ENCODE peak calls at places on chromosomes 3 and 15, in six cellular contexts. One of them, this sample, is unnamed. For H3K4me1, the result is how much of the 10 kb centered on the place peaks cover.

GRCh38 chr15:42056934-42057743 is 36.3 kb upstream of the PLA2G4E start:
- DNase-seq in foreskin keratinocyte: peak
- DNase-seq in uterus: no peak
- DNase-seq in hepatocyte: peak
- DNase-seq in cardiac muscle cell: peak
- DNase-seq in CD8-positive, alpha-beta T cell: peak
- DNase-seq in this sample: peak

GRCh38 chr3:126349071-126349470 is 8.1 kb downstream of the KLF15 start:
- DNase-seq in foreskin keratinocyte: no peak
- DNase-seq in uterus: peak
- DNase-seq in hepatocyte: no peak
- DNase-seq in cardiac muscle cell: no peak
- DNase-seq in CD8-positive, alpha-beta T cell: no peak
- DNase-seq in this sample: peak

GRCh38 chr3:22117751-22118346 is 366.8 kb upstream of the ZNF385D start:
- DNase-seq in foreskin keratinocyte: peak
- DNase-seq in uterus: no peak
- DNase-seq in hepatocyte: peak
- DNase-seq in cardiac muscle cell: peak
- DNase-seq in CD8-positive, alpha-beta T cell: no peak
- DNase-seq in this sample: no peak

GRCh38 chr3:43948013-43948412 is 257.3 kb downstream of the ABHD5 start:
- DNase-seq in foreskin keratinocyte: no peak
- DNase-seq in uterus: no peak
- DNase-seq in hepatocyte: no peak
- DNase-seq in cardiac muscle cell: no peak
- DNase-seq in CD8-positive, alpha-beta T cell: no peak
- DNase-seq in this sample: no peak

GRCh38 chr3:128872282-128872681 is 7.1 kb upstream of the ACAD9 start:
- DNase-seq in foreskin keratinocyte: no peak
- DNase-seq in uterus: no peak
- DNase-seq in hepatocyte: no peak
- DNase-seq in cardiac muscle cell: no peak
- DNase-seq in CD8-positive, alpha-beta T cell: no peak
- DNase-seq in this sample: no peak

GRCh38 chr3:5053021-5053831 is 68.9 kb upstream of the ARL8B start:
- DNase-seq in foreskin keratinocyte: peak
- DNase-seq in uterus: peak
- DNase-seq in hepatocyte: peak
- DNase-seq in cardiac muscle cell: peak
- DNase-seq in CD8-positive, alpha-beta T cell: no peak
- DNase-seq in this sample: no peak

GRCh38 chr15:73233623-73234022 is 135.1 kb downstream of the HCN4 start:
- DNase-seq in foreskin keratinocyte: peak
- DNase-seq in uterus: no peak
- DNase-seq in hepatocyte: no peak
- DNase-seq in cardiac muscle cell: peak
- DNase-seq in CD8-positive, alpha-beta T cell: no peak
- DNase-seq in this sample: no peak

GRCh38 chr3:55966566-55966965 is 479.5 kb upstream of the WNT5A start:
- DNase-seq in foreskin keratinocyte: no peak
- DNase-seq in uterus: no peak
- DNase-seq in hepatocyte: no peak
- DNase-seq in cardiac muscle cell: no peak
- DNase-seq in CD8-positive, alpha-beta T cell: no peak
- DNase-seq in this sample: no peak

GRCh38 chr3:42505203-42505848 is 2.9 kb downstream of the VIPR1 start:
- DNase-seq in foreskin keratinocyte: no peak
- DNase-seq in uterus: peak
- DNase-seq in hepatocyte: peak
- DNase-seq in cardiac muscle cell: no peak
- DNase-seq in CD8-positive, alpha-beta T cell: peak
- DNase-seq in this sample: peak

GRCh38 chr3:102000620-102001209 is 151.4 kb downstream of the NFKBIZ start:
- DNase-seq in foreskin keratinocyte: no peak
- DNase-seq in uterus: no peak
- DNase-seq in hepatocyte: no peak
- DNase-seq in cardiac muscle cell: no peak
- DNase-seq in CD8-positive, alpha-beta T cell: no peak
- DNase-seq in this sample: no peak

GRCh38 chr3:61562810-61563613 is 1.6 kb downstream of the PTPRG start:
- DNase-seq in foreskin keratinocyte: peak
- DNase-seq in uterus: peak
- DNase-seq in hepatocyte: peak
- DNase-seq in cardiac muscle cell: peak
- DNase-seq in CD8-positive, alpha-beta T cell: no peak
- DNase-seq in this sample: peak

GRCh38 chr15:40854161-40854560 is 10.3 kb downstream of the SPINT1 start:
- DNase-seq in foreskin keratinocyte: no peak
- DNase-seq in uterus: no peak
- DNase-seq in hepatocyte: no peak
- DNase-seq in cardiac muscle cell: no peak
- DNase-seq in CD8-positive, alpha-beta T cell: no peak
- DNase-seq in this sample: no peak

GRCh38 chr3:143443851-143444331 is 324.3 kb downstream of the CHST2 start:
- DNase-seq in foreskin keratinocyte: peak
- DNase-seq in uterus: peak
- DNase-seq in hepatocyte: no peak
- DNase-seq in cardiac muscle cell: peak
- DNase-seq in CD8-positive, alpha-beta T cell: no peak
- DNase-seq in this sample: peak

GRCh38 chr15:101732772-101733171 is 8.5 kb upstream of the TARS3 start:
- DNase-seq in foreskin keratinocyte: no peak
- DNase-seq in uterus: no peak
- DNase-seq in hepatocyte: no peak
- DNase-seq in cardiac muscle cell: no peak
- DNase-seq in CD8-positive, alpha-beta T cell: no peak
- DNase-seq in this sample: no peak

GRCh38 chr15:62392411-62392810 is 227.3 kb upstream of the C2CD4B start:
- DNase-seq in foreskin keratinocyte: no peak
- DNase-seq in uterus: no peak
- DNase-seq in hepatocyte: peak
- DNase-seq in cardiac muscle cell: peak
- DNase-seq in CD8-positive, alpha-beta T cell: no peak
- DNase-seq in this sample: peak

GRCh38 chr3:15876669-15877068 is 78.9 kb upstream of the ANKRD28 start:
- DNase-seq in foreskin keratinocyte: no peak
- DNase-seq in uterus: no peak
- DNase-seq in hepatocyte: no peak
- DNase-seq in cardiac muscle cell: no peak
- DNase-seq in CD8-positive, alpha-beta T cell: no peak
- DNase-seq in this sample: no peak

GRCh38 chr3:65902304-65902793 is 136.4 kb downstream of the MAGI1 start:
- DNase-seq in foreskin keratinocyte: peak
- DNase-seq in uterus: no peak
- DNase-seq in hepatocyte: peak
- DNase-seq in cardiac muscle cell: peak
- DNase-seq in CD8-positive, alpha-beta T cell: no peak
- DNase-seq in this sample: no peak

GRCh38 chr3:81837071-81837593 is 75.7 kb upstream of the GBE1 start:
- DNase-seq in foreskin keratinocyte: no peak
- DNase-seq in uterus: no peak
- DNase-seq in hepatocyte: no peak
- DNase-seq in cardiac muscle cell: no peak
- DNase-seq in CD8-positive, alpha-beta T cell: no peak
- DNase-seq in this sample: no peak

GRCh38 chr3:81839504-81840094 is 78.2 kb upstream of the GBE1 start:
- DNase-seq in foreskin keratinocyte: no peak
- DNase-seq in uterus: no peak
- DNase-seq in hepatocyte: no peak
- DNase-seq in cardiac muscle cell: no peak
- DNase-seq in CD8-positive, alpha-beta T cell: no peak
- DNase-seq in this sample: no peak

GRCh38 chr3:81838455-81838854 is 77.0 kb upstream of the GBE1 start:
- DNase-seq in foreskin keratinocyte: no peak
- DNase-seq in uterus: no peak
- DNase-seq in hepatocyte: no peak
- DNase-seq in cardiac muscle cell: no peak
- DNase-seq in CD8-positive, alpha-beta T cell: no peak
- DNase-seq in this sample: no peak
- H3K27ac ChIP-seq in foreskin keratinocyte: no peak
- H3K27ac ChIP-seq in uterus: no peak
- H3K27ac ChIP-seq in hepatocyte: no peak
- H3K27ac ChIP-seq in cardiac muscle cell: no peak
- H3K27ac ChIP-seq in CD8-positive, alpha-beta T cell: no peak
- H3K27ac ChIP-seq in this sample: no peak

DNA sequence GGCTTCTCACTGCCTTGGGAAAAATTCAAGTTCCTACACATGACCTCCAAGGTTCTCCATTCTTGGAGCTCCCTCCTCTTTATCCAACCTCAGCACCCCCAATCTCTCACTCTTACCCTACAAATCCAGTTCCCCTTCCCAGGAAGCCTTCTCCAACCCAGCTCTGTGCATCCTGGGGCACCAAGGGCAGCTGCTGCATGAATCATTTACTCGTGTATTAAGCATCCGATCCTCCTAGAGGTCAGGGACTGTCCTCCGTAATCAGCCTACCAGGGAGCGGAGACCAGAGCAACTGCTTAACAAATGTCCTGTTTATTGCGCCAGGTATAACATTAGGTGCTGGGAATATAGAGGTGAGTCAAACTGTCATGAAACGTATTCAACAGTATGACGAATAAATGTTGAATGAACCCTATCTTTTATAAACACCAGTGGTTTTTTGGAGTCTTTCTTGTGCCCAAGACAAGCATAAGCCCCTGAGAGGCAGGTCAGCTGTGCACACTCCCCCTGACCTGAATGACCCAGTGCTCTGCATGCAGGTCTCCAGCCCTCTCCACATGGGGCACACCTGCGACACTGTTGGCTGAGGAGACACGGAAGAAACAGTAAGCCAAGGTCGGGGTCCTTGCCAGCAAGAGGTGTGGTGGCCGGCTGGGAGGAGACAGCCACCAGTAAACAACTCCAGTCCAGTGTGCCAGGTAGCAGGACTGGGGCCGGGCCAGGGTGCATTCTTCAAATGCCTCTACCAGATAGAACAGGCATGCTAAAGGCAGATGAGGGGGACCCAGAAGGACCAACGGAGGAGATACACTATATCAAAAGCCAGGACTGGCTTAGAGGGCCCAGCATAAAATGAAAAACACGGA is 27.6 kb downstream of the ANP32A start:
- DNase-seq in foreskin keratinocyte: peak
- DNase-seq in uterus: no peak
- DNase-seq in hepatocyte: no peak
- DNase-seq in cardiac muscle cell: no peak
- DNase-seq in CD8-positive, alpha-beta T cell: no peak
- DNase-seq in this sample: no peak
- H3K4me1 ChIP-seq in foreskin keratinocyte: under half
- H3K4me1 ChIP-seq in uterus: under half
- H3K4me1 ChIP-seq in hepatocyte: half or more
- H3K4me1 ChIP-seq in cardiac muscle cell: half or more
- H3K4me1 ChIP-seq in CD8-positive, alpha-beta T cell: half or more
- H3K4me1 ChIP-seq in this sample: under half

GRCh38 chr3:105863608-105864007 is 5.2 kb downstream of the CBLB start:
- DNase-seq in foreskin keratinocyte: no peak
- DNase-seq in uterus: no peak
- DNase-seq in hepatocyte: no peak
- DNase-seq in cardiac muscle cell: no peak
- DNase-seq in CD8-positive, alpha-beta T cell: no peak
- DNase-seq in this sample: no peak

GRCh38 chr3:105862217-105862616 is 6.6 kb downstream of the CBLB start:
- DNase-seq in foreskin keratinocyte: no peak
- DNase-seq in uterus: no peak
- DNase-seq in hepatocyte: no peak
- DNase-seq in cardiac muscle cell: no peak
- DNase-seq in CD8-positive, alpha-beta T cell: no peak
- DNase-seq in this sample: no peak

GRCh38 chr3:105856605-105857004 is 12.2 kb downstream of the CBLB start:
- DNase-seq in foreskin keratinocyte: no peak
- DNase-seq in uterus: no peak
- DNase-seq in hepatocyte: no peak
- DNase-seq in cardiac muscle cell: no peak
- DNase-seq in CD8-positive, alpha-beta T cell: no peak
- DNase-seq in this sample: no peak

GRCh38 chr3:105857963-105858362 is 10.8 kb downstream of the CBLB start:
- DNase-seq in foreskin keratinocyte: peak
- DNase-seq in uterus: no peak
- DNase-seq in hepatocyte: no peak
- DNase-seq in cardiac muscle cell: no peak
- DNase-seq in CD8-positive, alpha-beta T cell: no peak
- DNase-seq in this sample: no peak

GRCh38 chr3:105860649-105861048 is 8.2 kb downstream of the CBLB start:
- DNase-seq in foreskin keratinocyte: no peak
- DNase-seq in uterus: no peak
- DNase-seq in hepatocyte: no peak
- DNase-seq in cardiac muscle cell: no peak
- DNase-seq in CD8-positive, alpha-beta T cell: no peak
- DNase-seq in this sample: no peak
- H3K27ac ChIP-seq in foreskin keratinocyte: no peak
- H3K27ac ChIP-seq in uterus: no peak
- H3K27ac ChIP-seq in hepatocyte: no peak
- H3K27ac ChIP-seq in cardiac muscle cell: no peak
- H3K27ac ChIP-seq in CD8-positive, alpha-beta T cell: no peak
- H3K27ac ChIP-seq in this sample: peak

DNA sequence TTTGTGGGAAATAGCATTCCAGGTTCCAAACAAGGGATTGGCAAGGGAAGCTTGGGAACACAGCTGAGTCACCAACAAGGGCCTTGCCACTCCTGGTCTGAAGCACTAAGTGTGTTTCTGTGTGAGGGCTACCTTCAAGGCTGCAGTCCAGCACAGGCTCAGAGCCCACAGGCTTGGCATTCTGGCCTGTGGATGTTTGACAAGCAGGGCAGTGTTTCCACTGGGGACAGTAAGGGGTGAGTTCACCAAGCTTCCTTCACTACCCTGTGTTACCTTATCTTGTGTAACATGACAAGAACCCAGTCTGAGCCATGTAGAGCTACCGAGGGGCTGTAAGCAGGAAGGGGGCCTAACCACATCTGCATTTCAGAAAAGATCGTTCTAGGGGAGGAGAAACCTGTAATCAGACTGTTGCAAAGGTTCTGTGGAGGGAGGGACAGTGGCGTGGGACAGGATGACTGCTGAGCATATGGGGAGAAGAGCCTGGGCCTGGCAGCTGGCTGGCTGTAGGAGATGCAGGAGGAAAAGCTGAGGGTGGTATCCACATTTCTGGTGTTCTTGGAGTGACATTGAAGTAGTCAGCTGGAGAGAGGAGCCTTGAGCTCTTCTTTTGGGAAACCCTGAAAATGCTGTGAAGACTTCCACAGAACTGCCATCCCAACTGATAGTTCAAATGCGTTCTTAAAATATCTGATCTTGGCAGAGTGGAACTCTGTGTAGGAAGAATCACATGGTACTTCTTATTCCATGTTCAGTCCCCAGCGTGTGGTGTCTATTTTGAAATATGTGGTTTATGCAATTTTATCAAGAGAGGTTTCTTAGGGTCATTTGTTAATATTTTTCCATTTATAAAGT is 61.3 kb downstream of the CTDSPL start:
- DNase-seq in foreskin keratinocyte: no peak
- DNase-seq in uterus: no peak
- DNase-seq in hepatocyte: no peak
- DNase-seq in cardiac muscle cell: peak
- DNase-seq in CD8-positive, alpha-beta T cell: no peak
- DNase-seq in this sample: no peak
- H3K4me1 ChIP-seq in foreskin keratinocyte: under half
- H3K4me1 ChIP-seq in uterus: under half
- H3K4me1 ChIP-seq in hepatocyte: under half
- H3K4me1 ChIP-seq in cardiac muscle cell: under half
- H3K4me1 ChIP-seq in CD8-positive, alpha-beta T cell: under half
- H3K4me1 ChIP-seq in this sample: under half

This sample was measured in testis.